ENCODE peak calls at places on chromosomes 13 and 19, in seven cellular contexts. Z, O, L, P, Q, C and S are unnamed samples.

GRCh38 chr13:19681517-19681916 is 48.1 kb downstream of the MPHOSPH8 start:
- DNase-seq in Z (no peak), O (no peak), L (no peak), P (no peak), Q (no peak), C (no peak), S (no peak)

GRCh38 chr13:99124695-99125334 is 75.8 kb upstream of the UBAC2 start:
- DNase-seq in Z (peak), O (no peak), L (no peak), P (no peak), Q (no peak), C (no peak), S (peak)

GRCh38 chr19:57559008-57559403 is 657 bp downstream of the ZNF550 start:
- DNase-seq in Z (peak), O (no peak), L (no peak), P (no peak), Q (no peak), C (no peak), S (peak)

GRCh38 chr13:73109288-73109899 is 50.6 kb downstream of the KLF5 start:
- DNase-seq in Z (no peak), O (no peak), L (no peak), P (no peak), Q (no peak), C (no peak), S (no peak)

GRCh38 chr19:1237027-1237659 is 662 bp downstream of the CBARP start:
- DNase-seq in Z (no peak), O (no peak), L (no peak), P (no peak), Q (no peak), C (no peak), S (no peak)

GRCh38 chr13:39039033-39039432 is 777 bp downstream of the NHLRC3 start:
- DNase-seq in Z (no peak), O (no peak), L (no peak), P (no peak), Q (no peak), C (no peak), S (peak)

GRCh38 chr19:51158474-51159129 is 16.5 kb downstream of the SIGLEC7 start:
- DNase-seq in Z (peak), O (peak), L (peak), P (no peak), Q (no peak), C (no peak), S (peak)

GRCh38 chr13:78601124-78601885 is 2.0 kb downstream of the POU4F1 start:
- DNase-seq in Z (peak), O (no peak), L (no peak), P (no peak), Q (no peak), C (no peak), S (peak)

GRCh38 chr13:40916207-40916998 is 102.7 kb downstream of the ELF1 start:
- DNase-seq in Z (no peak), O (no peak), L (no peak), P (no peak), Q (peak), C (no peak), S (no peak)

GRCh38 chr19:4359627-4360000 is 16.3 kb downstream of the MPND start:
- DNase-seq in Z (no peak), O (peak), L (no peak), P (no peak), Q (no peak), C (no peak), S (no peak)

GRCh38 chr13:36531746-36532486 is 99.6 kb downstream of the CCNA1 start:
- DNase-seq in Z (peak), O (no peak), L (no peak), P (no peak), Q (no peak), C (no peak), S (no peak)

GRCh38 chr19:55642153-55643002 is 1.1 kb upstream of the ZNF581 start:
- DNase-seq in Z (no peak), O (no peak), L (peak), P (peak), Q (no peak), C (no peak), S (peak)

GRCh38 chr19:50368649-50369570 is 3.5 kb upstream of the NAPSA start:
- DNase-seq in Z (peak), O (peak), L (peak), P (peak), Q (peak), C (peak), S (peak)

GRCh38 chr19:45446944-45447343 is 20.9 kb upstream of the FOSB start:
- DNase-seq in Z (no peak), O (peak), L (no peak), P (no peak), Q (no peak), C (no peak), S (no peak)

GRCh38 chr19:50409347-50409746 is 9.4 kb upstream of the SPIB start:
- DNase-seq in Z (no peak), O (no peak), L (no peak), P (no peak), Q (no peak), C (no peak), S (no peak)

GRCh38 chr19:4581381-4582111 is 22.1 kb upstream of the SEMA6B start:
- DNase-seq in Z (peak), O (no peak), L (peak), P (peak), Q (no peak), C (no peak), S (no peak)

GRCh38 chr13:101267656-101268055 is 148.7 kb downstream of the NALCN start:
- DNase-seq in Z (no peak), O (no peak), L (no peak), P (no peak), Q (no peak), C (no peak), S (no peak)

GRCh38 chr19:29260477-29261317 is 47.7 kb upstream of the UQCRFS1 start:
- DNase-seq in Z (peak), O (peak), L (no peak), P (peak), Q (no peak), C (no peak), S (peak)

GRCh38 chr19:16266586-16266942 is 58.1 kb upstream of the KLF2 start:
- DNase-seq in Z (no peak), O (no peak), L (peak), P (no peak), Q (no peak), C (no peak), S (no peak)

GRCh38 chr19:892243-892996 is 567 bp downstream of the MED16 start:
- DNase-seq in Z (no peak), O (no peak), L (no peak), P (no peak), Q (no peak), C (no peak), S (peak)

GRCh38 chr13:101013245-101013644 is 338.6 kb upstream of the TMTC4 start:
- DNase-seq in Z (no peak), O (no peak), L (no peak), P (no peak), Q (no peak), C (no peak), S (no peak)

GRCh38 chr19:861756-862528 is 2.5 kb downstream of the CFD start:
- DNase-seq in Z (peak), O (no peak), L (peak), P (peak), Q (no peak), C (no peak), S (peak)

GRCh38 chr19:35828694-35829301 is 16.2 kb upstream of the PRODH2 start:
- DNase-seq in Z (peak), O (no peak), L (peak), P (no peak), Q (no peak), C (no peak), S (peak)

GRCh38 chr19:7292950-7293794 is 1.0 kb downstream of the INSR start:
- DNase-seq in Z (no peak), O (peak), L (no peak), P (peak), Q (no peak), C (no peak), S (peak)

GRCh38 chr13:47396915-47397314 is 500.1 kb upstream of the HTR2A start:
- DNase-seq in Z (no peak), O (no peak), L (no peak), P (no peak), Q (no peak), C (no peak), S (no peak)